ENCODE peak calls at places on chromosome 3, in seven cellular contexts. One of them, this sample, is unnamed. For H3K4me1, the result is how much of the 10 kb centered on the place peaks cover.

GRCh38 chr3:84077479-84077878 is 881.3 kb upstream of the CADM2 start:
- DNase-seq in CD8-positive, alpha-beta T cell: no peak
- DNase-seq in OCI-LY7: no peak
- DNase-seq in esophagus squamous epithelium: no peak
- DNase-seq in A549: no peak
- DNase-seq in psoas muscle: no peak
- DNase-seq in stomach: no peak
- DNase-seq in this sample: no peak

GRCh38 chr3:192888121-192888520 is 29.5 kb downstream of the MB21D2 start:
- DNase-seq in A549: no peak
- DNase-seq in esophagus squamous epithelium: no peak
- DNase-seq in psoas muscle: no peak
- DNase-seq in OCI-LY7: no peak
- DNase-seq in stomach: no peak
- DNase-seq in CD8-positive, alpha-beta T cell: no peak
- DNase-seq in this sample: no peak

GRCh38 chr3:79973917-79974595 is 206.3 kb upstream of the ROBO1 start:
- DNase-seq in A549: no peak
- DNase-seq in CD8-positive, alpha-beta T cell: no peak
- DNase-seq in esophagus squamous epithelium: no peak
- DNase-seq in psoas muscle: no peak
- DNase-seq in stomach: no peak
- DNase-seq in OCI-LY7: no peak
- DNase-seq in this sample: no peak

GRCh38 chr3:68904578-68904977 is 27.8 kb downstream of the TAFA4 start:
- DNase-seq in psoas muscle: no peak
- DNase-seq in OCI-LY7: no peak
- DNase-seq in esophagus squamous epithelium: no peak
- DNase-seq in A549: no peak
- DNase-seq in CD8-positive, alpha-beta T cell: no peak
- DNase-seq in stomach: no peak
- DNase-seq in this sample: no peak

GRCh38 chr3:183275418-183275817 is 22.4 kb downstream of the B3GNT5 start:
- DNase-seq in A549: no peak
- DNase-seq in esophagus squamous epithelium: no peak
- DNase-seq in CD8-positive, alpha-beta T cell: no peak
- DNase-seq in stomach: no peak
- DNase-seq in OCI-LY7: peak
- DNase-seq in psoas muscle: no peak
- DNase-seq in this sample: no peak

GRCh38 chr3:182618085-182618732 is 175.1 kb upstream of the ATP11B start:
- DNase-seq in psoas muscle: no peak
- DNase-seq in stomach: no peak
- DNase-seq in A549: no peak
- DNase-seq in OCI-LY7: peak
- DNase-seq in esophagus squamous epithelium: no peak
- DNase-seq in CD8-positive, alpha-beta T cell: no peak
- DNase-seq in this sample: no peak

GRCh38 chr3:157650699-157651098 is 147.5 kb upstream of the VEPH1 start:
- DNase-seq in stomach: no peak
- DNase-seq in OCI-LY7: no peak
- DNase-seq in A549: no peak
- DNase-seq in esophagus squamous epithelium: no peak
- DNase-seq in CD8-positive, alpha-beta T cell: no peak
- DNase-seq in psoas muscle: no peak
- DNase-seq in this sample: no peak

GRCh38 chr3:50503504-50503903 is at the start of gene CACNA2D2:
- DNase-seq in stomach: peak
- DNase-seq in CD8-positive, alpha-beta T cell: peak
- DNase-seq in esophagus squamous epithelium: no peak
- DNase-seq in A549: peak
- DNase-seq in psoas muscle: peak
- DNase-seq in OCI-LY7: no peak
- DNase-seq in this sample: peak

GRCh38 chr3:154904328-154904727 is 175.8 kb upstream of the MME start:
- DNase-seq in stomach: no peak
- DNase-seq in psoas muscle: no peak
- DNase-seq in A549: no peak
- DNase-seq in OCI-LY7: peak
- DNase-seq in esophagus squamous epithelium: no peak
- DNase-seq in CD8-positive, alpha-beta T cell: no peak
- DNase-seq in this sample: no peak

GRCh38 chr3:127525373-127525772 is 65.2 kb downstream of the TPRA1 start:
- DNase-seq in esophagus squamous epithelium: no peak
- DNase-seq in stomach: no peak
- DNase-seq in OCI-LY7: no peak
- DNase-seq in psoas muscle: no peak
- DNase-seq in A549: peak
- DNase-seq in CD8-positive, alpha-beta T cell: no peak
- DNase-seq in this sample: no peak

GRCh38 chr3:48464713-48465221 is 18.2 kb downstream of the ATRIP start:
- DNase-seq in stomach: no peak
- DNase-seq in OCI-LY7: no peak
- DNase-seq in psoas muscle: no peak
- DNase-seq in esophagus squamous epithelium: no peak
- DNase-seq in A549: no peak
- DNase-seq in CD8-positive, alpha-beta T cell: no peak
- DNase-seq in this sample: no peak

GRCh38 chr3:50378024-50378423 is 18.7 kb upstream of the TMEM115 start:
- DNase-seq in CD8-positive, alpha-beta T cell: no peak
- DNase-seq in psoas muscle: no peak
- DNase-seq in A549: no peak
- DNase-seq in OCI-LY7: no peak
- DNase-seq in esophagus squamous epithelium: no peak
- DNase-seq in stomach: no peak
- DNase-seq in this sample: no peak

GRCh38 chr3:99666201-99666600 is 27.8 kb downstream of the COL8A1 start:
- DNase-seq in psoas muscle: no peak
- DNase-seq in esophagus squamous epithelium: no peak
- DNase-seq in OCI-LY7: no peak
- DNase-seq in stomach: no peak
- DNase-seq in CD8-positive, alpha-beta T cell: no peak
- DNase-seq in A549: no peak
- DNase-seq in this sample: no peak

GRCh38 chr3:184322731-184323487 is 8.5 kb downstream of the EIF4G1 start:
- DNase-seq in OCI-LY7: no peak
- DNase-seq in stomach: no peak
- DNase-seq in psoas muscle: peak
- DNase-seq in esophagus squamous epithelium: no peak
- DNase-seq in CD8-positive, alpha-beta T cell: no peak
- DNase-seq in A549: no peak
- DNase-seq in this sample: no peak

GRCh38 chr3:176872771-176873209 is 324.5 kb downstream of the TBL1XR1 start:
- DNase-seq in psoas muscle: no peak
- DNase-seq in stomach: peak
- DNase-seq in CD8-positive, alpha-beta T cell: peak
- DNase-seq in esophagus squamous epithelium: no peak
- DNase-seq in OCI-LY7: peak
- DNase-seq in A549: no peak
- DNase-seq in this sample: no peak

GRCh38 chr3:24149032-24149431 is 203.9 kb downstream of the NR1D2 start:
- DNase-seq in psoas muscle: no peak
- DNase-seq in stomach: no peak
- DNase-seq in A549: no peak
- DNase-seq in OCI-LY7: peak
- DNase-seq in CD8-positive, alpha-beta T cell: no peak
- DNase-seq in esophagus squamous epithelium: no peak
- DNase-seq in this sample: no peak

GRCh38 chr3:42647821-42648459 is 5.6 kb upstream of the ZBTB47 start:
- DNase-seq in OCI-LY7: no peak
- DNase-seq in CD8-positive, alpha-beta T cell: no peak
- DNase-seq in esophagus squamous epithelium: no peak
- DNase-seq in stomach: no peak
- DNase-seq in psoas muscle: no peak
- DNase-seq in A549: no peak
- DNase-seq in this sample: no peak

GRCh38 chr3:59313365-59313764 is 263.5 kb upstream of the CFAP20DC start:
- DNase-seq in stomach: peak
- DNase-seq in CD8-positive, alpha-beta T cell: peak
- DNase-seq in OCI-LY7: peak
- DNase-seq in psoas muscle: peak
- DNase-seq in A549: peak
- DNase-seq in esophagus squamous epithelium: no peak
- DNase-seq in this sample: no peak

GRCh38 chr3:187679638-187680396 is 9.6 kb upstream of the SST start:
- DNase-seq in CD8-positive, alpha-beta T cell: peak
- DNase-seq in stomach: peak
- DNase-seq in esophagus squamous epithelium: no peak
- DNase-seq in A549: peak
- DNase-seq in OCI-LY7: peak
- DNase-seq in psoas muscle: peak
- DNase-seq in this sample: peak

GRCh38 chr3:133527306-133527705 is 46.2 kb upstream of the CDV3 start:
- DNase-seq in CD8-positive, alpha-beta T cell: no peak
- DNase-seq in psoas muscle: no peak
- DNase-seq in esophagus squamous epithelium: no peak
- DNase-seq in OCI-LY7: no peak
- DNase-seq in stomach: no peak
- DNase-seq in A549: no peak
- DNase-seq in this sample: no peak

GRCh38 chr3:143002727-143003126 is 1.4 kb downstream of the U2SURP start:
- DNase-seq in CD8-positive, alpha-beta T cell: no peak
- DNase-seq in esophagus squamous epithelium: no peak
- DNase-seq in psoas muscle: no peak
- DNase-seq in OCI-LY7: no peak
- DNase-seq in A549: no peak
- DNase-seq in stomach: no peak
- DNase-seq in this sample: no peak

DNA sequence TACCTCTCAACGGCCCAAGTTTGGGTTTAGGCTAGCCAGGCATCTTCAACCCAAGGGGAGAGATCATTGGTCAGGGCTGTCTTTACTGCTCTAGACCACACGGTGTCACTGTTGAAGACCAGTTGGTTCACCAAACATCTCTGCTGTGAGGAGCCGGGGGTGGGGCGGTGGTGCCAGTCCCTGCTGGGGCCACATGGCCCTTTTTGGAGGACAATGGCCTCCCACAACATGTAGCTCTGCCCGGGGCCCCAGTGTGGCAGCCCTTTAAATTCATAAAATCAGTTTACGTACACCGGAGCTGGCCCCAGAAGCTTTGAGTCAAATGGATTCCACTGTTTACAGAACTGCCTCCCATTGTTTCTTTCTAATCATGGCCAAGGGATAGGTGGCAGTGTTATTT is 19.1 kb upstream of the TM4SF18 start:
- DNase-seq in esophagus squamous epithelium: no peak
- DNase-seq in psoas muscle: peak
- DNase-seq in OCI-LY7: peak
- DNase-seq in A549: peak
- DNase-seq in CD8-positive, alpha-beta T cell: no peak
- DNase-seq in stomach: peak
- DNase-seq in this sample: no peak
- TF ChIP-seq CTCF in esophagus squamous epithelium: peak
- TF ChIP-seq CTCF in psoas muscle: peak
- TF ChIP-seq CTCF in OCI-LY7: peak
- TF ChIP-seq CTCF in A549: peak
- TF ChIP-seq CTCF in CD8-positive, alpha-beta T cell: peak
- TF ChIP-seq CTCF in stomach: peak
- TF ChIP-seq CTCF in this sample: peak

GRCh38 chr3:128805771-128806170 is 73.6 kb upstream of the ACAD9 start:
- DNase-seq in stomach: no peak
- DNase-seq in esophagus squamous epithelium: no peak
- DNase-seq in CD8-positive, alpha-beta T cell: no peak
- DNase-seq in OCI-LY7: no peak
- DNase-seq in A549: no peak
- DNase-seq in psoas muscle: no peak
- DNase-seq in this sample: no peak
- H3K27ac ChIP-seq in stomach: no peak
- H3K27ac ChIP-seq in esophagus squamous epithelium: peak
- H3K27ac ChIP-seq in CD8-positive, alpha-beta T cell: no peak
- H3K27ac ChIP-seq in OCI-LY7: no peak
- H3K27ac ChIP-seq in A549: no peak
- H3K27ac ChIP-seq in psoas muscle: peak
- H3K27ac ChIP-seq in this sample: no peak

GRCh38 chr3:114333180-114333922 is 39.5 kb downstream of the TIGIT start:
- DNase-seq in A549: no peak
- DNase-seq in stomach: no peak
- DNase-seq in CD8-positive, alpha-beta T cell: no peak
- DNase-seq in psoas muscle: no peak
- DNase-seq in esophagus squamous epithelium: no peak
- DNase-seq in OCI-LY7: no peak
- DNase-seq in this sample: no peak
- H3K4me1 ChIP-seq in A549: under half
- H3K4me1 ChIP-seq in stomach: under half
- H3K4me1 ChIP-seq in CD8-positive, alpha-beta T cell: under half
- H3K4me1 ChIP-seq in psoas muscle: under half
- H3K4me1 ChIP-seq in esophagus squamous epithelium: under half
- H3K4me1 ChIP-seq in OCI-LY7: under half
- H3K4me1 ChIP-seq in this sample: under half

DNA sequence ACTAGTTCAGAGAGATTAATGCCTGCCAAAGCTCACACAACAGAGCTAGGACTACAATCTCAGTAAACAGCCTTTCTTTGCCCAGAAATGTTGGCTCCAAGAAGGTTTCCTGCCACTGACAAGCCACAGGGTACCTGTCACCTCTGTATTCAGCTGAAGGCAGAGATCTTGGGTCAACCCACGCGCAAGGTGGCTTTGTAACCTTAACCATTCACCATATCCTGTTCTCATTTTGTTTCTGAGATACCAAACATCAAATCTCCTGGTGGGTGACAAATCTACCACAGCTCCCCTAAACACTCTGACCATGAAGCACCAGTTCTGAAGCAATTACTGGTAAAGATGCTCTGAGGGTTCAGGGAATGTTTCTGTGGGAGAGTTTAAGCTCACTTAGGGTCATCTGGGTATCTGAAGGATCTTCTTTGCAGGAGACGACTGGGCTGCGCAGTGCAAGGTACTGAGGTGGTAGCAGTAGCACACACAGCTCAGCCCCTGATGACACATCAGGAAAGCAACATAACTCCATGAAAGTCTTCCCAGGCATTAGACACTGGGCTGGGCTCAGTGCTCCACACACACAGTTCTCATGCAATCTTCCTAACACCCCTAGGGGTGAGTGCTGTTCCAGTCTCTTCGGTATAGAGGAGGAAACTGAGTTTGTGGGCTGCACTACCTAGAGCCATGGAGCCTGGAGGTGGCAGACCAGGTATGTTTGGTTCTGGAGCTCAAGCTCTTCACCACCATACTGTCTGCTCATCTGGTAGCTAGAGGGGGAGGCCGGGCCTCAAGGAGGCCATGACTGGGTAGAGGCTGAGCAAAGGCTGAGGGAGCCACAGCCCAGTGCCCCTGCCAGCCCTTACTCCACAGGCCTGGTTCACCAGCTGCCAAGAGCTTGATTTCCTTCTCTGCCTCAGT is 7.7 kb downstream of the CXCR6 start:
- DNase-seq in psoas muscle: no peak
- DNase-seq in A549: no peak
- DNase-seq in stomach: peak
- DNase-seq in OCI-LY7: no peak
- DNase-seq in CD8-positive, alpha-beta T cell: peak
- DNase-seq in esophagus squamous epithelium: no peak
- DNase-seq in this sample: no peak
- TF ChIP-seq CTCF in psoas muscle: no peak
- TF ChIP-seq CTCF in A549: no peak
- TF ChIP-seq CTCF in stomach: no peak
- TF ChIP-seq CTCF in OCI-LY7: no peak
- TF ChIP-seq CTCF in CD8-positive, alpha-beta T cell: no peak
- TF ChIP-seq CTCF in esophagus squamous epithelium: no peak
- TF ChIP-seq CTCF in this sample: no peak

This sample was measured in breast epithelium.